ENCODE peak calls at places on chromosomes 12 and 14, in four cellular contexts. One of them, this sample, is unnamed.

GRCh38 chr12:130164931-130165330 is 2.7 kb downstream of the FZD10 start:
- DNase-seq in iPS-NIHi11: peak
- DNase-seq in RPMI7951: no peak
- DNase-seq in GM10248: no peak
- DNase-seq in this sample: no peak

GRCh38 chr12:56086096-56086495 is 6.1 kb downstream of the ERBB3 start:
- DNase-seq in RPMI7951: no peak
- DNase-seq in iPS-NIHi11: peak
- DNase-seq in GM10248: no peak
- DNase-seq in this sample: no peak

GRCh38 chr14:73712071-73712506 is 2.1 kb downstream of the PNMA1 start:
- DNase-seq in GM10248: no peak
- DNase-seq in iPS-NIHi11: no peak
- DNase-seq in RPMI7951: no peak
- DNase-seq in this sample: no peak

GRCh38 chr12:93518725-93519124 is 51.4 kb downstream of the MRPL42 start:
- DNase-seq in GM10248: no peak
- DNase-seq in RPMI7951: peak
- DNase-seq in iPS-NIHi11: no peak
- DNase-seq in this sample: no peak

GRCh38 chr12:111175404-111175803 is 193.5 kb downstream of the PHETA1 start:
- DNase-seq in GM10248: no peak
- DNase-seq in RPMI7951: no peak
- DNase-seq in iPS-NIHi11: no peak
- DNase-seq in this sample: no peak

GRCh38 chr12:66538970-66539369 is 139.9 kb downstream of the GRIP1 start:
- DNase-seq in RPMI7951: no peak
- DNase-seq in iPS-NIHi11: peak
- DNase-seq in GM10248: no peak
- DNase-seq in this sample: peak

GRCh38 chr14:56087824-56088571 is 30.2 kb upstream of the PELI2 start:
- DNase-seq in GM10248: no peak
- DNase-seq in iPS-NIHi11: no peak
- DNase-seq in RPMI7951: peak
- DNase-seq in this sample: no peak

GRCh38 chr12:51862947-51863346 is 14.4 kb upstream of the FIGNL2 start:
- DNase-seq in RPMI7951: no peak
- DNase-seq in GM10248: no peak
- DNase-seq in iPS-NIHi11: no peak
- DNase-seq in this sample: no peak

GRCh38 chr12:124841558-124841945 is 22.1 kb downstream of the SCARB1 start:
- DNase-seq in GM10248: no peak
- DNase-seq in iPS-NIHi11: no peak
- DNase-seq in RPMI7951: no peak
- DNase-seq in this sample: no peak

GRCh38 chr12:124654666-124655316 is 87.4 kb upstream of the NCOR2 start:
- DNase-seq in iPS-NIHi11: no peak
- DNase-seq in GM10248: no peak
- DNase-seq in RPMI7951: peak
- DNase-seq in this sample: no peak

GRCh38 chr12:95151406-95151805 is 65.9 kb downstream of the FGD6 start:
- DNase-seq in iPS-NIHi11: no peak
- DNase-seq in RPMI7951: no peak
- DNase-seq in GM10248: no peak
- DNase-seq in this sample: no peak

GRCh38 chr14:47921133-47921532 is 245.7 kb upstream of the MDGA2 start:
- DNase-seq in GM10248: no peak
- DNase-seq in RPMI7951: no peak
- DNase-seq in iPS-NIHi11: no peak
- DNase-seq in this sample: no peak

GRCh38 chr14:104968153-104968527 is 10.0 kb downstream of the AHNAK2 start:
- DNase-seq in GM10248: no peak
- DNase-seq in iPS-NIHi11: peak
- DNase-seq in RPMI7951: no peak
- DNase-seq in this sample: no peak

GRCh38 chr12:54529581-54529980 is 19.8 kb upstream of the PDE1B start:
- DNase-seq in RPMI7951: no peak
- DNase-seq in GM10248: no peak
- DNase-seq in iPS-NIHi11: no peak
- DNase-seq in this sample: no peak

GRCh38 chr12:16610006-16610520 is 4.1 kb upstream of the LMO3 start:
- DNase-seq in RPMI7951: no peak
- DNase-seq in GM10248: no peak
- DNase-seq in iPS-NIHi11: no peak
- DNase-seq in this sample: no peak